ENCODE peak calls at places on chromosome 11, in seven cellular contexts. One of them, this sample, is unnamed.

GRCh38 chr11:14189874-14190273 is 169.1 kb downstream of the RRAS2 start:
- DNase-seq in AG08395: peak
- DNase-seq in WTC11: no peak
- DNase-seq in prostate gland: no peak
- DNase-seq in Daoy: no peak
- DNase-seq in stimulated activated CD4-positive, alpha-beta T cell treated with anti-CD3 and anti-CD28 coated beads, Interleukin-4, amount 100 ng/mL, for 48 hours: no peak
- DNase-seq in cardiac muscle cell: no peak
- DNase-seq in this sample: no peak

GRCh38 chr11:74377689-74378088 is 20.5 kb downstream of the PGM2L1 start:
- DNase-seq in prostate gland: no peak
- DNase-seq in WTC11: no peak
- DNase-seq in stimulated activated CD4-positive, alpha-beta T cell treated with anti-CD3 and anti-CD28 coated beads, Interleukin-4, amount 100 ng/mL, for 48 hours: no peak
- DNase-seq in cardiac muscle cell: no peak
- DNase-seq in Daoy: no peak
- DNase-seq in AG08395: no peak
- DNase-seq in this sample: no peak

GRCh38 chr11:47981667-47982404 is 1.5 kb downstream of the PTPRJ start:
- DNase-seq in prostate gland: no peak
- DNase-seq in cardiac muscle cell: no peak
- DNase-seq in WTC11: no peak
- DNase-seq in stimulated activated CD4-positive, alpha-beta T cell treated with anti-CD3 and anti-CD28 coated beads, Interleukin-4, amount 100 ng/mL, for 48 hours: no peak
- DNase-seq in Daoy: no peak
- DNase-seq in AG08395: no peak
- DNase-seq in this sample: no peak

GRCh38 chr11:99020324-99021225 is at the start of gene CNTN5:
- DNase-seq in WTC11: peak
- DNase-seq in cardiac muscle cell: peak
- DNase-seq in stimulated activated CD4-positive, alpha-beta T cell treated with anti-CD3 and anti-CD28 coated beads, Interleukin-4, amount 100 ng/mL, for 48 hours: peak
- DNase-seq in prostate gland: no peak
- DNase-seq in Daoy: peak
- DNase-seq in AG08395: peak
- DNase-seq in this sample: peak

GRCh38 chr11:111793863-111794262 is 27.7 kb upstream of the PPP2R1B start:
- DNase-seq in cardiac muscle cell: no peak
- DNase-seq in stimulated activated CD4-positive, alpha-beta T cell treated with anti-CD3 and anti-CD28 coated beads, Interleukin-4, amount 100 ng/mL, for 48 hours: no peak
- DNase-seq in WTC11: no peak
- DNase-seq in AG08395: peak
- DNase-seq in prostate gland: no peak
- DNase-seq in Daoy: peak
- DNase-seq in this sample: peak

GRCh38 chr11:44308923-44309482 is 936 bp downstream of the ALX4 start:
- DNase-seq in cardiac muscle cell: no peak
- DNase-seq in Daoy: no peak
- DNase-seq in prostate gland: no peak
- DNase-seq in AG08395: peak
- DNase-seq in stimulated activated CD4-positive, alpha-beta T cell treated with anti-CD3 and anti-CD28 coated beads, Interleukin-4, amount 100 ng/mL, for 48 hours: no peak
- DNase-seq in WTC11: no peak
- DNase-seq in this sample: no peak

GRCh38 chr11:104043678-104044239 is 7.3 kb downstream of the DDI1 start:
- DNase-seq in Daoy: no peak
- DNase-seq in AG08395: no peak
- DNase-seq in cardiac muscle cell: no peak
- DNase-seq in prostate gland: no peak
- DNase-seq in stimulated activated CD4-positive, alpha-beta T cell treated with anti-CD3 and anti-CD28 coated beads, Interleukin-4, amount 100 ng/mL, for 48 hours: no peak
- DNase-seq in WTC11: no peak
- DNase-seq in this sample: no peak

GRCh38 chr11:104078995-104079394 is 42.6 kb downstream of the DDI1 start:
- DNase-seq in Daoy: no peak
- DNase-seq in WTC11: no peak
- DNase-seq in prostate gland: no peak
- DNase-seq in stimulated activated CD4-positive, alpha-beta T cell treated with anti-CD3 and anti-CD28 coated beads, Interleukin-4, amount 100 ng/mL, for 48 hours: no peak
- DNase-seq in AG08395: no peak
- DNase-seq in cardiac muscle cell: no peak
- DNase-seq in this sample: no peak

GRCh38 chr11:11313426-11313825 is 39.6 kb downstream of the CSNK2A3 start:
- DNase-seq in AG08395: no peak
- DNase-seq in prostate gland: no peak
- DNase-seq in cardiac muscle cell: no peak
- DNase-seq in WTC11: no peak
- DNase-seq in stimulated activated CD4-positive, alpha-beta T cell treated with anti-CD3 and anti-CD28 coated beads, Interleukin-4, amount 100 ng/mL, for 48 hours: no peak
- DNase-seq in Daoy: peak
- DNase-seq in this sample: no peak

This sample was measured in islet precursor cell.